ENCODE peak calls at places on chromosomes 16 and 17, in ten cellular contexts. N, P, V, H, S, F, G, K, Z and I are unnamed samples.
A peak's percentile ranks its signal among the peaks of the same experiment; 100 is the strongest.

GRCh38 chr17:62110923-62111484 is 45.9 kb upstream of the MED13 start:
- DNase-seq in N (no peak), P (peak; percentile 60), V (no peak), H (no peak), S (no peak), F (no peak), G (no peak), K (no peak), Z (no peak), I (no peak)

GRCh38 chr17:31424944-31425582 is 33.6 kb downstream of the RAB11FIP4 start:
- DNase-seq in N (no peak), P (no peak), V (no peak), H (no peak), S (no peak), F (peak; percentile 12), G (no peak), K (no peak), Z (peak; percentile 45), I (no peak)

GRCh38 chr17:48187867-48188608 is 80.5 kb downstream of the SNX11 start:
- DNase-seq in N (no peak), P (no peak), V (no peak), H (no peak), S (no peak), F (no peak), G (no peak), K (no peak), Z (no peak), I (no peak)

GRCh38 chr16:11500720-11501346 is 85.9 kb downstream of the LITAF start:
- DNase-seq in N (no peak), P (no peak), V (no peak), H (no peak), S (no peak), F (no peak), G (no peak), K (no peak), Z (no peak), I (no peak)

GRCh38 chr16:1537763-1538289 is 4.4 kb downstream of the TMEM204 start:
- DNase-seq in N (no peak), P (no peak), V (no peak), H (no peak), S (no peak), F (no peak), G (no peak), K (no peak), Z (no peak), I (no peak)

GRCh38 chr17:8121531-8122390 is 2.1 kb downstream of the HES7 start:
- DNase-seq in N (peak; percentile 72), P (peak; percentile 72), V (peak; percentile 49), H (peak; percentile 51), S (no peak), F (peak; percentile 55), G (no peak), K (no peak), Z (peak; percentile 70), I (no peak)

GRCh38 chr16:84608281-84608680 is 9.6 kb downstream of the COTL1 start:
- DNase-seq in N (no peak), P (no peak), V (no peak), H (no peak), S (no peak), F (no peak), G (no peak), K (no peak), Z (no peak), I (no peak)

GRCh38 chr17:21029515-21029914 is 13.3 kb downstream of the USP22 start:
- DNase-seq in N (no peak), P (peak; percentile 50), V (no peak), H (no peak), S (no peak), F (no peak), G (no peak), K (no peak), Z (no peak), I (no peak)

GRCh38 chr17:31379796-31380195 is 11.7 kb upstream of the RAB11FIP4 start:
- DNase-seq in N (no peak), P (no peak), V (no peak), H (no peak), S (no peak), F (no peak), G (no peak), K (no peak), Z (no peak), I (no peak)

GRCh38 chr16:31874354-31875111 is 926 bp downstream of the ZNF267 start:
- DNase-seq in N (peak; percentile 47), P (peak; percentile 69), V (peak; percentile 33), H (no peak), S (peak; percentile 29), F (peak; percentile 55), G (no peak), K (no peak), Z (peak; percentile 23), I (no peak)

GRCh38 chr17:2084766-2085647 is 30.1 kb downstream of the HIC1 start:
- DNase-seq in N (peak; percentile 94), P (peak; percentile 78), V (no peak), H (no peak), S (no peak), F (peak; percentile 86), G (no peak), K (no peak), Z (no peak), I (no peak)

GRCh38 chr17:59266748-59267147 is 46.4 kb downstream of the GDPD1 start:
- DNase-seq in N (peak; percentile 23), P (peak; percentile 13), V (no peak), H (no peak), S (no peak), F (no peak), G (no peak), K (no peak), Z (no peak), I (no peak)

GRCh38 chr16:73047221-73047535 is 750 bp downstream of the ZFHX3 start:
- DNase-seq in N (peak; percentile 70), P (peak; percentile 85), V (no peak), H (no peak), S (no peak), F (peak; percentile 57), G (peak; percentile 93), K (no peak), Z (peak; percentile 15), I (no peak)

GRCh38 chr17:80279895-80280294 is 19.2 kb downstream of the RNF213 start:
- DNase-seq in N (peak; percentile 65), P (peak; percentile 93), V (no peak), H (no peak), S (no peak), F (peak; percentile 88), G (no peak), K (no peak), Z (no peak), I (no peak)

GRCh38 chr17:2194778-2195417 is 108.7 kb downstream of the SMG6 start:
- DNase-seq in N (peak; percentile 48), P (peak; percentile 29), V (no peak), H (no peak), S (no peak), F (no peak), G (no peak), K (no peak), Z (no peak), I (no peak)

GRCh38 chr17:59666235-59666634 is 41.0 kb downstream of the PTRH2 start:
- DNase-seq in N (peak; percentile 14), P (peak; percentile 30), V (no peak), H (no peak), S (no peak), F (no peak), G (no peak), K (no peak), Z (no peak), I (no peak)

GRCh38 chr17:40121191-40121885 is 433 bp upstream of the MSL1 start:
- DNase-seq in N (peak; percentile 56), P (peak; percentile 74), V (no peak), H (no peak), S (no peak), F (peak; percentile 49), G (no peak), K (no peak), Z (peak; percentile 55), I (no peak)

GRCh38 chr17:74213897-74214386 is 571 bp downstream of the TTYH2 start:
- DNase-seq in N (no peak), P (no peak), V (no peak), H (no peak), S (no peak), F (no peak), G (no peak), K (no peak), Z (no peak), I (no peak)

GRCh38 chr17:66441012-66441703 is 138.7 kb downstream of the PRKCA start:
- DNase-seq in N (no peak), P (peak; percentile 34), V (no peak), H (no peak), S (peak; percentile 20), F (no peak), G (no peak), K (no peak), Z (no peak), I (no peak)

GRCh38 chr17:33385133-33385532 is 92.0 kb upstream of the ASIC2 start:
- DNase-seq in N (no peak), P (no peak), V (no peak), H (no peak), S (no peak), F (no peak), G (no peak), K (no peak), Z (no peak), I (no peak)

GRCh38 chr17:60392845-60393702 is 1.1 kb upstream of the USP32 start:
- DNase-seq in N (peak; percentile 66), P (peak; percentile 70), V (peak; percentile 40), H (peak; percentile 24), S (no peak), F (peak; percentile 60), G (peak; percentile 31), K (no peak), Z (peak; percentile 56), I (no peak)

GRCh38 chr16:19419691-19420060 is 2.0 kb downstream of the TMC5 start:
- DNase-seq in N (peak; percentile 8), P (peak; percentile 32), V (no peak), H (peak; percentile 94), S (no peak), F (peak; percentile 4), G (peak; percentile 14), K (no peak), Z (no peak), I (no peak)

GRCh38 chr16:70253291-70254094 is 1.8 kb upstream of the EXOSC6 start:
- DNase-seq in N (peak; percentile 47), P (peak; percentile 56), V (peak; percentile 32), H (peak; percentile 28), S (no peak), F (peak; percentile 36), G (peak; percentile 27), K (no peak), Z (peak; percentile 50), I (no peak)

GRCh38 chr16:7722761-7723160 is 390.1 kb downstream of the RBFOX1 start:
- DNase-seq in N (no peak), P (no peak), V (no peak), H (no peak), S (no peak), F (no peak), G (no peak), K (no peak), Z (no peak), I (no peak)

GRCh38 chr17:76156662-76156991 is 15.6 kb upstream of the FOXJ1 start:
- DNase-seq in N (no peak), P (no peak), V (no peak), H (no peak), S (no peak), F (no peak), G (no peak), K (no peak), Z (no peak), I (no peak)

GRCh38 chr17:49067163-49067562 is 65.4 kb upstream of the B4GALNT2 start:
- DNase-seq in N (no peak), P (no peak), V (no peak), H (no peak), S (no peak), F (no peak), G (no peak), K (no peak), Z (no peak), I (no peak)

GRCh38 chr17:80068301-80069160 is 32.1 kb downstream of the CCDC40 start:
- DNase-seq in N (peak; percentile 82), P (peak; percentile 31), V (no peak), H (no peak), S (no peak), F (peak; percentile 89), G (no peak), K (no peak), Z (no peak), I (no peak)

GRCh38 chr16:3295783-3296182 is 9.4 kb downstream of the TIGD7 start:
- DNase-seq in N (no peak), P (no peak), V (no peak), H (no peak), S (no peak), F (no peak), G (no peak), K (no peak), Z (no peak), I (no peak)